ENCODE peak calls at places on chromosomes 16 and 17, in four cellular contexts. One of them, this sample, is unnamed.

GRCh38 chr17:42182927-42183734 is 2.1 kb downstream of the HCRT start:
- DNase-seq in K562: peak; percentile 62
- DNase-seq in HCT116: no peak
- DNase-seq in GM12878: no peak
- DNase-seq in this sample: peak; percentile 78

GRCh38 chr17:62075308-62075815 is 10.3 kb upstream of the MED13 start:
- DNase-seq in K562: no peak
- DNase-seq in HCT116: no peak
- DNase-seq in GM12878: no peak
- DNase-seq in this sample: no peak

GRCh38 chr17:66469088-66469442 is 166.7 kb downstream of the PRKCA start:
- DNase-seq in K562: no peak
- DNase-seq in HCT116: no peak
- DNase-seq in GM12878: no peak
- DNase-seq in this sample: peak; percentile 54

GRCh38 chr17:15945493-15946209 is 721 bp downstream of the ADORA2B start:
- DNase-seq in K562: peak; percentile 47
- DNase-seq in HCT116: no peak
- DNase-seq in GM12878: no peak
- DNase-seq in this sample: no peak

GRCh38 chr16:64865037-64865696 is 256.7 kb downstream of the CDH11 start:
- DNase-seq in K562: no peak
- DNase-seq in HCT116: no peak
- DNase-seq in GM12878: no peak
- DNase-seq in this sample: no peak

GRCh38 chr17:74922694-74923537 is at the start of gene USH1G:
- DNase-seq in K562: peak; percentile 88
- DNase-seq in HCT116: no peak
- DNase-seq in GM12878: no peak
- DNase-seq in this sample: no peak

GRCh38 chr16:30108059-30108855 is 5.1 kb downstream of the GDPD3 start:
- DNase-seq in K562: peak; percentile 57
- DNase-seq in HCT116: no peak
- DNase-seq in GM12878: no peak
- DNase-seq in this sample: no peak

GRCh38 chr16:35452471-35452870 is 1993.1 kb downstream of the TP53TG3F start:
- DNase-seq in K562: no peak
- DNase-seq in HCT116: no peak
- DNase-seq in GM12878: no peak
- DNase-seq in this sample: no peak

GRCh38 chr16:70687671-70688265 is 1.9 kb upstream of the MTSS2 start:
- DNase-seq in K562: no peak
- DNase-seq in HCT116: no peak
- DNase-seq in GM12878: no peak
- DNase-seq in this sample: no peak

GRCh38 chr17:52505601-52506000 is 347.1 kb upstream of the CA10 start:
- DNase-seq in K562: no peak
- DNase-seq in HCT116: no peak
- DNase-seq in GM12878: no peak
- DNase-seq in this sample: no peak

GRCh38 chr17:17226451-17227265 is 10.3 kb downstream of the FLCN start:
- DNase-seq in K562: no peak
- DNase-seq in HCT116: no peak
- DNase-seq in GM12878: no peak
- DNase-seq in this sample: no peak

GRCh38 chr16:23365602-23366240 is 63.6 kb downstream of the SCNN1B start:
- DNase-seq in K562: no peak
- DNase-seq in HCT116: no peak
- DNase-seq in GM12878: peak; percentile 25
- DNase-seq in this sample: no peak

GRCh38 chr16:89317101-89317671 is 99.7 kb downstream of the ZNF778 start:
- DNase-seq in K562: no peak
- DNase-seq in HCT116: no peak
- DNase-seq in GM12878: no peak
- DNase-seq in this sample: no peak

GRCh38 chr17:48064638-48065037 is 16.5 kb downstream of the NFE2L1 start:
- DNase-seq in K562: no peak
- DNase-seq in HCT116: no peak
- DNase-seq in GM12878: no peak
- DNase-seq in this sample: peak; percentile 33

GRCh38 chr17:32943206-32943605 is 15.3 kb downstream of the TMEM98 start:
- DNase-seq in K562: no peak
- DNase-seq in HCT116: no peak
- DNase-seq in GM12878: no peak
- DNase-seq in this sample: no peak

GRCh38 chr16:87806246-87806607 is 40.4 kb upstream of the KLHDC4 start:
- DNase-seq in K562: no peak
- DNase-seq in HCT116: peak; percentile 16
- DNase-seq in GM12878: no peak
- DNase-seq in this sample: no peak

GRCh38 chr17:20263595-20263994 is 203.7 kb downstream of the LGALS9B start:
- DNase-seq in K562: no peak
- DNase-seq in HCT116: peak; percentile 1
- DNase-seq in GM12878: no peak
- DNase-seq in this sample: no peak

GRCh38 chr17:33328129-33328528 is 35.0 kb upstream of the ASIC2 start:
- DNase-seq in K562: no peak
- DNase-seq in HCT116: no peak
- DNase-seq in GM12878: no peak
- DNase-seq in this sample: no peak

GRCh38 chr16:85981826-85982562 is 83.0 kb downstream of the IRF8 start:
- DNase-seq in K562: no peak
- DNase-seq in HCT116: no peak
- DNase-seq in GM12878: no peak
- DNase-seq in this sample: no peak

GRCh38 chr16:1150511-1150982 is 2.4 kb upstream of the CACNA1H start:
- DNase-seq in K562: peak; percentile 59
- DNase-seq in HCT116: peak; percentile 60
- DNase-seq in GM12878: no peak
- DNase-seq in this sample: peak; percentile 40

GRCh38 chr17:40178660-40179059 is 1.4 kb downstream of the RAPGEFL1 start:
- DNase-seq in K562: no peak
- DNase-seq in HCT116: no peak
- DNase-seq in GM12878: no peak
- DNase-seq in this sample: no peak

GRCh38 chr17:68378202-68379149 is 78.8 kb downstream of the WIPI1 start:
- DNase-seq in K562: no peak
- DNase-seq in HCT116: peak; percentile 63
- DNase-seq in GM12878: no peak
- DNase-seq in this sample: peak; percentile 100

GRCh38 chr17:32350662-32351418 is 883 bp downstream of the ZNF207 start:
- DNase-seq in K562: peak; percentile 39
- DNase-seq in HCT116: no peak
- DNase-seq in GM12878: no peak
- DNase-seq in this sample: peak; percentile 54

GRCh38 chr16:64132686-64133085 is 989.2 kb downstream of the CDH11 start:
- DNase-seq in K562: no peak
- DNase-seq in HCT116: no peak
- DNase-seq in GM12878: no peak
- DNase-seq in this sample: no peak

GRCh38 chr16:46689492-46690280 is at the start of gene ORC6:
- DNase-seq in K562: peak; percentile 95
- DNase-seq in HCT116: peak; percentile 91
- DNase-seq in GM12878: no peak
- DNase-seq in this sample: peak; percentile 97

GRCh38 chr16:11414815-11415775 is 69.8 kb downstream of the RMI2 start:
- DNase-seq in K562: no peak
- DNase-seq in HCT116: no peak
- DNase-seq in GM12878: no peak
- DNase-seq in this sample: no peak

GRCh38 chr17:21352981-21353265 is 23.2 kb upstream of the KCNJ12 start:
- DNase-seq in K562: no peak
- DNase-seq in HCT116: no peak
- DNase-seq in GM12878: no peak
- DNase-seq in this sample: no peak

GRCh38 chr17:65519471-65519870 is 42.0 kb downstream of the AXIN2 start:
- DNase-seq in K562: no peak
- DNase-seq in HCT116: no peak
- DNase-seq in GM12878: no peak
- DNase-seq in this sample: no peak

GRCh38 chr16:81937305-81938038 is 73.8 kb downstream of the SDR42E1 start:
- DNase-seq in K562: no peak
- DNase-seq in HCT116: no peak
- DNase-seq in GM12878: no peak
- DNase-seq in this sample: no peak

GRCh38 chr17:35373984-35374765 is 754 bp upstream of the SLFN11 start:
- DNase-seq in K562: no peak
- DNase-seq in HCT116: no peak
- DNase-seq in GM12878: no peak
- DNase-seq in this sample: no peak

GRCh38 chr17:65403616-65404015 is 157.8 kb downstream of the AXIN2 start:
- DNase-seq in K562: no peak
- DNase-seq in HCT116: no peak
- DNase-seq in GM12878: no peak
- DNase-seq in this sample: no peak

DNA sequence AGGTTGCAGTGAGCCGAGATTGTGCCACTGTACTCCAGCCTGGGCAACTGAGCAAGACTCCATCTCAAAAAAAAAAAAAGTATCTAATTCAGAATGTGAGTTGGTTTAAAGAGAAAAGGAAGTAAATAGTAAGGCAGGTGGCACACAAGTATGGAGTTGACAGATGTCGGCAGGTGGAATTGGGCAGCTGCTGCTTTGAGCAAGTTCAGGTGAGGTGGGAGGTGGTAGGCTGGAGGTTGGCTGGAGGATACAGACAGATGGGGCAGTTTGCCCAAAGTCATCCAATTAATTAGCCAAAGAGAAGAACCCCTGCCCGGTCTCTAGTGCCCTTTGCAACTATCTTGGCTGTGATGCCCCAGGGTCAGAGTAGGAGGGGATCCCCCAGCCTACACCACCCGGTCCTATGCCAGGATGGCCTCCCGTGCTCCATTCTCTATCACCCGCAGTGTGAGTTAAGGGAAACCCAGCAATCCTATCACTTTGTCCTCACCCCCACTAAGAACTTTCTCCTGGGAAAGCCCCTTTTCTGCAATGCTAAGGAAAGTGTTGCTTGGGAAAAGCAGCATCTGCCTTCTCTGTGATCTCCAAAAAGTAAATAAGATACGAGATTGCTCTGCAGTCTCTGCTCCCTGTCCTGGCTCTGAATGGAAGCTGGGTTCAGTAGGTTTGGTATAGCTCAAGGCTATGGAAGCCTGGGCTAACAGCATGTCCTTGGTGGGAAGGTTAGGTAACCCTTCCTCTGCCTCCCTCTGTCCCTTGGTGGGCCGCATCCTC is 32.2 kb downstream of the SLC12A3 start:
- DNase-seq in K562: no peak
- DNase-seq in HCT116: no peak
- DNase-seq in GM12878: no peak
- DNase-seq in this sample: no peak
- TF ChIP-seq SRF in K562: no peak
- TF ChIP-seq SRF in HCT116: no peak
- TF ChIP-seq SRF in GM12878: no peak
- TF ChIP-seq SRF in this sample: no peak

DNA sequence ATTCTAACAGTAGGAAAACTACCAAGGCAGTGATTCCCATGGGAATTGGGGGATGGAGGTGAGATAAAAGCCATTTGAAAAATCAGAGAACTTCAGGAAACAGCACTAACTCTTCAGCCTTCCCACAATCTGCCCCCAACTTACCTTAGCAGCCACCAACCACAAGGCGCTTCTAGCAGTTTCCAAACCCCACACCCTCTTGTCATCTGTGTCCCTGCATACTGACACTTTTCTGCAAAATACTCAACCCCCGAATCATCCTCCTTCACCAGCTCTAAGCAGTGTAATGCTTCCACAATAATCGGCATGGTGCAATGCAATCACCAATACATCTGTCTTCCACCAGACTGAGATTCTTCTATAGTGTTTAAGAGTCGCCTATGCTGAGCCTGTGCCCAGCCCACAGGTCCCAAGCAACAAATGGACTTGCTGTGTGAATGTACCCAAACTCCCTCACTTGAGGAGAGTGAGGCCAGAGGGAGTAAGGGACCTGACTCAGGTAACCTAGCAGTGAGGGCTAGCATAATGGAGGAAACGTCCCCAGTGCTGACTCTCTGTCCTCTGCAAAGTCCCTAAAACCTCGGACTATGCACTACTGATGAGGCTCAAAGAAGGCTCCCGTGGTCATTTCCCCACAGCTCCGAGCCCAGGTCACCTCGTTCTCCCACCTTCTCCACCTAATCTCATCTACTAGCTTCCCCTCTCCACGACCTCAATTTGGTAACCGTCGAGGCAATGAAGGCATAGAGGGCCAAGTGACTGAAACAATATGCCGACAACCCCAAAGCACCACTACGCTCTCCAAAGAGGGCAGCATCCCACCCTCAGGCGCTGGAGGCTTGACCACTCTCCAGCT is 902 bp downstream of the DYNC1LI2 start:
- DNase-seq in K562: no peak
- DNase-seq in HCT116: no peak
- DNase-seq in GM12878: no peak
- DNase-seq in this sample: no peak
- TF ChIP-seq ZBTB33 in K562: no peak
- TF ChIP-seq ZBTB33 in HCT116: no peak
- TF ChIP-seq ZBTB33 in GM12878: no peak
- TF ChIP-seq ZBTB33 in this sample: no peak

DNA sequence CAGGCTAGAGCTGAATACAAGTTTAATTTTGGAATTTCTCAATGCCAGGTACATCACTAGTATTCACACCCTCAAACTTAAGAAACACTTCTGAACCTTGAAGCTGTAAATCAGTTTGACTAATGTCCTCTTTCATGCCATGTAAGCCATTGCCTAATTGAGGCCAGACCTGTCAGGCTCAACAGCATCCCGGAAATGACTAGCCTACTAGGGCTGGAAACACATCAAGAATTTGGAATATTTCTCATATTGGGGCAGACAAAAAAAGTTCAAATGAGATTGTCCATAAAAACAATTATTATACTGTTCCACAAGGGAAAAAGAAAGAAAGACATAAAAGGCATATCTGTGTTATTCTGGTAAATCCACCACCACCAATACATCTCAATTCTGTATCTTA is 1.7 kb downstream of the USP32 start:
- DNase-seq in K562: peak; percentile 36
- DNase-seq in HCT116: no peak
- DNase-seq in GM12878: no peak
- DNase-seq in this sample: no peak
- TF ChIP-seq SRF in K562: peak; percentile 33
- TF ChIP-seq SRF in HCT116: no peak
- TF ChIP-seq SRF in GM12878: no peak
- TF ChIP-seq SRF in this sample: no peak

GRCh38 chr17:77499699-77500435 is 359.1 kb downstream of the SEC14L1 start:
- DNase-seq in K562: no peak
- DNase-seq in HCT116: no peak
- DNase-seq in GM12878: no peak
- DNase-seq in this sample: no peak
- TF ChIP-seq ZBTB33 in K562: no peak
- TF ChIP-seq ZBTB33 in HCT116: no peak
- TF ChIP-seq ZBTB33 in GM12878: no peak
- TF ChIP-seq ZBTB33 in this sample: no peak